ENCODE peak calls at places on chromosomes 12 and 14, in seven cellular contexts. K, O, S, D, B, H and E are unnamed samples.

GRCh38 chr14:92783813-92784431 is 10.2 kb upstream of the GOLGA5 start:
- DNase-seq in K (peak; percentile 44), O (peak; percentile 26), S (peak; percentile 69), D (peak; percentile 60), B (peak; percentile 56), H (peak; percentile 46), E (peak; percentile 62)

GRCh38 chr12:119692410-119692809 is 24.5 kb downstream of the PRKAB1 start:
- DNase-seq in K (peak; percentile 39), O (no peak), S (no peak), D (no peak), B (no peak), H (no peak), E (no peak)

GRCh38 chr12:110247340-110248095 is 33.5 kb upstream of the ATP2A2 start:
- DNase-seq in K (no peak), O (no peak), S (peak; percentile 90), D (no peak), B (no peak), H (no peak), E (no peak)

GRCh38 chr12:23561536-23561935 is 387.9 kb downstream of the SOX5 start:
- DNase-seq in K (no peak), O (no peak), S (no peak), D (no peak), B (peak; percentile 49), H (no peak), E (no peak)

GRCh38 chr12:89350661-89351488 is 1.4 kb downstream of the DUSP6 start:
- DNase-seq in K (no peak), O (no peak), S (no peak), D (no peak), B (no peak), H (peak; percentile 36), E (no peak)

GRCh38 chr14:32400480-32400879 is 71.4 kb downstream of the AKAP6 start:
- DNase-seq in K (no peak), O (no peak), S (no peak), D (no peak), B (no peak), H (no peak), E (no peak)

GRCh38 chr12:128817115-128818015 is 6.4 kb downstream of the SLC15A4 start:
- DNase-seq in K (peak; percentile 46), O (no peak), S (no peak), D (no peak), B (no peak), H (no peak), E (no peak)

GRCh38 chr12:47079894-47080724 is at the start of gene AMIGO2:
- DNase-seq in K (no peak), O (peak; percentile 27), S (peak; percentile 78), D (no peak), B (peak; percentile 64), H (peak; percentile 26), E (no peak)

GRCh38 chr12:4828176-4828575 is 81.5 kb upstream of the KCNA1 start:
- DNase-seq in K (no peak), O (no peak), S (no peak), D (no peak), B (no peak), H (no peak), E (no peak)

GRCh38 chr12:49946086-49946485 is 4.5 kb upstream of the AQP2 start:
- DNase-seq in K (no peak), O (no peak), S (no peak), D (no peak), B (peak; percentile 49), H (no peak), E (no peak)

GRCh38 chr14:21036746-21037145 is 2.1 kb upstream of the RNASE13 start:
- DNase-seq in K (no peak), O (no peak), S (no peak), D (no peak), B (no peak), H (no peak), E (no peak)

GRCh38 chr14:51674294-51675002 is 22.7 kb downstream of the FRMD6 start:
- DNase-seq in K (no peak), O (no peak), S (no peak), D (no peak), B (no peak), H (no peak), E (peak; percentile 12)

GRCh38 chr12:59453461-59453860 is 142.4 kb upstream of the SLC16A7 start:
- DNase-seq in K (no peak), O (no peak), S (no peak), D (no peak), B (no peak), H (no peak), E (no peak)

GRCh38 chr12:59452746-59453145 is 143.1 kb upstream of the SLC16A7 start:
- DNase-seq in K (no peak), O (no peak), S (no peak), D (no peak), B (no peak), H (no peak), E (no peak)

DNA sequence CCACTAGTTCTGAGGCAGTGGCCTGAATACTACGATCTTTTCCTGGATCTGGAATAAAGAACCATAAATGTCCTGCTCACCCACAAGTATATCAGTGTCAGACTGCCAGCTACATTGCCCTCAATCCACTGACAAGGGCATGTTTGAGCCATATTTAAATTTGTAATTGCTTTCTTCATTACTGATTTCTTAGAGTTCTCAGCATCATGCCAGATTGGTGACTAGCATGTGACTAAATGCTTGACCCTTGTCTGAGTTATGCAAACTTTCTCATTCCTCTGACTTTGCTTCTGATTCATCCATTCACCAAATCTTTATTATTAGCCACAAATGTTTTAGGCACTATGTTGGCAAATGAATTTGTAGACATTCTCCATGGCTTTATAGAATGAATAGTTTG is 143.6 kb upstream of the SLC16A7 start:
- DNase-seq in K (no peak), O (no peak), S (no peak), D (no peak), B (no peak), H (no peak), E (no peak)
- TF ChIP-seq REST in K (no peak), O (no peak), S (no peak), D (no peak), B (no peak), H (no peak), E (no peak)

GRCh38 chr14:91219505-91220389 is 24.8 kb downstream of the GPR68 start:
- DNase-seq in K (no peak), O (no peak), S (no peak), D (no peak), B (no peak), H (no peak), E (no peak)
- TF ChIP-seq REST in K (no peak), O (no peak), S (no peak), D (no peak), B (no peak), H (no peak), E (no peak)

GRCh38 chr12:14394317-14395058 is 29.0 kb downstream of the ATF7IP start:
- DNase-seq in K (peak; percentile 44), O (peak; percentile 66), S (peak; percentile 57), D (peak; percentile 47), B (peak; percentile 79), H (peak; percentile 71), E (peak; percentile 79)
- TF ChIP-seq REST in K (no peak), O (no peak), S (no peak), D (no peak), B (no peak), H (no peak), E (no peak)

DNA sequence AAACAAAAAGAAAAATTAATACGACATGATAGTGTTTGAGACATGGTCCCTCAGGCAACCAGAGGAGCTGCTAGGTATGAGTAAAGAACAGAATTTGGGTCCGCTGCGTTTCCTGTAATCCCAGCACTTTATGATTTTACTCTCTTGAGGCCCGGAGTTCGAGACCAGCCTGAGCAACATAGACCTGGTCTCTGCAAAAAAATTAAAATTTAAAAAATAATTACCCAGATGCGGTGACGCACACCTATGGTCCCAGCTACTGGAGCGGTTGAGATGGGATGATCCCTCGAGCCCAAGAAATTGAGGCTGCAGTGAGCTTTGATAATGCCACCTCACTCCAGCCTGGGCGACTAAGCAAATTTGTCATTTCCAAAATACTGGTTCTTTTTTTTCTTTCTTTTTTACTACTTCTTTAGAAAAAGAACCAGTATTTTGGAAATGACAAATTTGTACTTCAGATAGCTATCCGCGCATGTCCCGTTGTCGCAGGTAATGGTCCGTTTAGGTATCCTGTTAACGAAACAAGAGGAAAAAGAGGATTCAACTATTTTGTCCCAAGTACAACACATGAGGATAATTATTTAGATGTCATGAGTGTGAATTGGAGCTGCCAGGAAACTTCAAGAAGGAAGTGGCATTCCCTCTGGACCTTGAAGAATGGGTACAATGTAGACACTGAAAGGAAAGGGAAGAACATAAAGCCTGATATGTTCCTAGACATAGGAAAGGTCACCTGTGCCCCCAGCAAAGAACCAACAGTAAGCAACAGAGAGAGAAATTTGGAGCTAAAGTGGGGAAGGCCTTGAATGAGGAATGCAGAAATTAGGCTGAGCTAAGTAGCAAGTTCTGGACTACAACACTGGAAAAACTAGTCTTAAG is 1.2 kb upstream of the HECTD1 start:
- DNase-seq in K (no peak), O (no peak), S (no peak), D (no peak), B (no peak), H (no peak), E (no peak)
- TF ChIP-seq REST in K (no peak), O (no peak), S (no peak), D (no peak), B (no peak), H (no peak), E (no peak)

GRCh38 chr12:124679533-124680371 is 112.3 kb upstream of the NCOR2 start:
- DNase-seq in K (no peak), O (no peak), S (no peak), D (no peak), B (no peak), H (no peak), E (no peak)
- TF ChIP-seq REST in K (no peak), O (no peak), S (no peak), D (no peak), B (no peak), H (no peak), E (no peak)

DNA sequence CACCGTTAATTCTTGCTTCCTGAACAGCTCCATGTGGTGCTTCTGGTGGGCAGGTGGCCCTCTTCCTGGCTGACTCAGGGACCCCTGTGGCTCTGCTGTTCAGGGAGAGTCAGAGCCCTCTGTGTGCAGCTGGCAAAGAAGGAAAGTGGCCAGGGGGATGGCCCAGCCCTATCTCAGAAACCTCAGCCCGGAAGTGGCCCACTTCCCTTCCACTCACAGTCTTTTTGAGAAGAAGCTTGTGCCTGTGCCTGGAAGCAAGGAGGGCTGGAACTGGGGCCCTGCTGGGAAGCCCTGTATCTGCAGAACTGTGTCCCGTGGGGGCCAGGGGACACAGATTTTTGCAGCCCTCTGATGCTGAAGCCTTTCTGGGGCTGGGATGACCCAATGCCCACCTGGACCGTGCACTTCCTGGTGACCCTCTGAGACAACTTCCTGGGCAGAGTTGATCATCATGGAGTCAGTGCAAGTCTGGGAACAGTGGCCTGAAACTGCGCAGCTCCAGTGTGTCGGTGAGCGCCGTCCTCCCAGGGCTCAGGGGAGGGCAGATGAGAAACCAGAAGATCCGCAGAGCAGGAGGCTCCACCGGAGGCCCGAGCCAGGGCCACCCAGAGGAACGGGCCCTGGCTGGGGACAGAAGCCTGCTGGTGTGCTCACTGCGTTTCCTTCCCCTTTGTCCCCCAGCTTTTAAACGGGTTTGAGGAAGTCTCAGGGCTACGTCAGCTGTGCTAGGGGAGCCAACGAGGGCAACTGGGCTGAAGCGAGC is 217.3 kb upstream of the RTL1 start:
- DNase-seq in K (peak; percentile 27), O (no peak), S (no peak), D (no peak), B (no peak), H (peak; percentile 93), E (no peak)
- TF ChIP-seq REST in K (no peak), O (no peak), S (no peak), D (no peak), B (no peak), H (no peak), E (no peak)